ENCODE peak calls at places on chromosomes 7 and 10, in five cellular contexts. D is cardiac muscle cell, H is fibroblast of lung, R is NCI-H1694 treated with DMSO at 0.1 percent for 48 hours, S is WERI-Rb-1. B is an unnamed sample.

GRCh38 chr7:4834601-4835397 is 27.0 kb downstream of the PAPOLB start:
- DNase-seq in D (no peak), H (no peak), R (no peak), S (no peak), B (no peak)

GRCh38 chr10:43211030-43211429 is 55.8 kb downstream of the RASGEF1A start:
- DNase-seq in D (peak; percentile 43), H (peak; percentile 55), R (no peak), S (peak; percentile 3), B (peak; percentile 33)

GRCh38 chr10:72834183-72834825 is 59.2 kb upstream of the OIT3 start:
- DNase-seq in D (peak; percentile 86), H (peak; percentile 62), R (peak; percentile 40), S (peak; percentile 30), B (peak; percentile 66)

GRCh38 chr10:100508691-100509150 is 10.9 kb downstream of the SEC31B start:
- DNase-seq in D (peak; percentile 66), H (peak; percentile 52), R (peak; percentile 54), S (peak; percentile 25), B (peak; percentile 57)

GRCh38 chr7:33597181-33597580 is 308.2 kb upstream of the BMPER start:
- DNase-seq in D (no peak), H (no peak), R (no peak), S (no peak), B (no peak)

GRCh38 chr7:128059143-128059975 is 28.1 kb upstream of the LRRC4 start:
- DNase-seq in D (no peak), H (peak; percentile 50), R (no peak), S (no peak), B (no peak)

GRCh38 chr7:42107484-42107883 is 129.5 kb downstream of the GLI3 start:
- DNase-seq in D (peak; percentile 76), H (peak; percentile 40), R (no peak), S (no peak), B (no peak)

GRCh38 chr10:77809336-77809735 is 117.2 kb downstream of the DLG5 start:
- DNase-seq in D (no peak), H (no peak), R (no peak), S (no peak), B (no peak)

B was measured in kidney glomerular epithelial cell.